ENCODE peak calls at places on chromosomes 2 and 18, in ten cellular contexts. I is B cell, B is adrenal gland, T is H9, X is transverse colon, U is choroid plexus epithelial cell, W is bronchial epithelial cell, O is astrocyte, L is cardiac fibroblast, E is tibial artery. G is an unnamed sample.

GRCh38 chr2:200253631-200254030 is 52.9 kb upstream of the SPATS2L start:
- DNase-seq in I (no peak), B (no peak), T (no peak), X (no peak), U (peak), W (peak), O (peak), L (peak), E (no peak), G (no peak)

GRCh38 chr2:241939541-241939940 is 70.0 kb downstream of the RTP5 start:
- DNase-seq in I (no peak), B (no peak), T (no peak), X (no peak), U (no peak), W (no peak), O (no peak), L (no peak), E (no peak), G (no peak)

GRCh38 chr2:138521821-138522220 is 20.3 kb downstream of the SPOPL start:
- DNase-seq in I (no peak), B (no peak), T (no peak), X (no peak), U (no peak), W (no peak), O (no peak), L (no peak), E (no peak), G (no peak)

GRCh38 chr2:199663157-199663556 is 187.8 kb downstream of the FTCDNL1 start:
- DNase-seq in I (no peak), B (no peak), T (no peak), X (no peak), U (no peak), W (no peak), O (no peak), L (no peak), E (no peak), G (peak)

GRCh38 chr2:158998486-158999248 is 30.2 kb downstream of the TANC1 start:
- DNase-seq in I (no peak), B (peak), T (no peak), X (no peak), U (peak), W (no peak), O (peak), L (peak), E (no peak), G (no peak)

GRCh38 chr2:217749009-217749408 is 253.8 kb downstream of the TNS1 start:
- DNase-seq in I (no peak), B (no peak), T (no peak), X (no peak), U (no peak), W (no peak), O (no peak), L (no peak), E (no peak), G (no peak)

GRCh38 chr18:9547767-9548166 is 66.6 kb downstream of the PPP4R1 start:
- DNase-seq in I (no peak), B (no peak), T (no peak), X (no peak), U (no peak), W (no peak), O (no peak), L (no peak), E (no peak), G (no peak)

GRCh38 chr18:63255435-63255834 is 64.1 kb downstream of the BCL2 start:
- DNase-seq in I (no peak), B (no peak), T (no peak), X (no peak), U (no peak), W (no peak), O (no peak), L (no peak), E (no peak), G (peak)

GRCh38 chr2:216215991-216216390 is 106.8 kb downstream of the XRCC5 start:
- DNase-seq in I (no peak), B (no peak), T (no peak), X (no peak), U (peak), W (peak), O (no peak), L (peak), E (no peak), G (no peak)

GRCh38 chr2:86392873-86393272 is 48.3 kb upstream of the KDM3A start:
- DNase-seq in I (no peak), B (peak), T (no peak), X (no peak), U (no peak), W (no peak), O (no peak), L (no peak), E (no peak), G (no peak)

GRCh38 chr2:46116616-46117015 is 180.6 kb upstream of the EPAS1 start:
- DNase-seq in I (no peak), B (no peak), T (no peak), X (no peak), U (peak), W (no peak), O (peak), L (peak), E (no peak), G (no peak)

GRCh38 chr2:88179228-88179679 is 9.1 kb downstream of the THNSL2 start:
- DNase-seq in I (no peak), B (no peak), T (no peak), X (no peak), U (no peak), W (no peak), O (no peak), L (no peak), E (no peak), G (no peak)

GRCh38 chr18:7766817-7767216 is 199.7 kb downstream of the PTPRM start:
- DNase-seq in I (no peak), B (no peak), T (no peak), X (no peak), U (no peak), W (no peak), O (no peak), L (no peak), E (no peak), G (no peak)

GRCh38 chr2:76953733-76954347 is 568.3 kb downstream of the LRRTM4 start:
- DNase-seq in I (no peak), B (peak), T (peak), X (peak), U (peak), W (peak), O (peak), L (peak), E (no peak), G (peak)

GRCh38 chr2:153477641-153478288 is 797 bp downstream of the RPRM start:
- DNase-seq in I (no peak), B (peak), T (peak), X (no peak), U (no peak), W (no peak), O (no peak), L (no peak), E (no peak), G (peak)

GRCh38 chr2:10431797-10432196 is 16.3 kb downstream of the ODC1 start:
- DNase-seq in I (no peak), B (no peak), T (no peak), X (peak), U (no peak), W (no peak), O (no peak), L (no peak), E (no peak), G (no peak)

GRCh38 chr2:72991439-72991725 is 74.1 kb downstream of the EMX1 start:
- DNase-seq in I (no peak), B (no peak), T (peak), X (peak), U (no peak), W (no peak), O (no peak), L (no peak), E (no peak), G (no peak)

GRCh38 chr2:28277466-28277865 is 115.2 kb upstream of the FOSL2 start:
- DNase-seq in I (no peak), B (no peak), T (no peak), X (no peak), U (no peak), W (no peak), O (no peak), L (no peak), E (no peak), G (no peak)

GRCh38 chr2:128306931-128307460 is 11.7 kb downstream of the HS6ST1 start:
- DNase-seq in I (no peak), B (peak), T (peak), X (no peak), U (no peak), W (no peak), O (no peak), L (no peak), E (peak), G (no peak)

GRCh38 chr18:12628706-12629702 is 28.9 kb downstream of the SPIRE1 start:
- DNase-seq in I (no peak), B (no peak), T (no peak), X (no peak), U (peak), W (peak), O (peak), L (peak), E (no peak), G (no peak)

GRCh38 chr18:7116001-7116831 is 1.4 kb downstream of the LAMA1 start:
- DNase-seq in I (no peak), B (no peak), T (peak), X (no peak), U (peak), W (no peak), O (peak), L (peak), E (no peak), G (no peak)

DNA sequence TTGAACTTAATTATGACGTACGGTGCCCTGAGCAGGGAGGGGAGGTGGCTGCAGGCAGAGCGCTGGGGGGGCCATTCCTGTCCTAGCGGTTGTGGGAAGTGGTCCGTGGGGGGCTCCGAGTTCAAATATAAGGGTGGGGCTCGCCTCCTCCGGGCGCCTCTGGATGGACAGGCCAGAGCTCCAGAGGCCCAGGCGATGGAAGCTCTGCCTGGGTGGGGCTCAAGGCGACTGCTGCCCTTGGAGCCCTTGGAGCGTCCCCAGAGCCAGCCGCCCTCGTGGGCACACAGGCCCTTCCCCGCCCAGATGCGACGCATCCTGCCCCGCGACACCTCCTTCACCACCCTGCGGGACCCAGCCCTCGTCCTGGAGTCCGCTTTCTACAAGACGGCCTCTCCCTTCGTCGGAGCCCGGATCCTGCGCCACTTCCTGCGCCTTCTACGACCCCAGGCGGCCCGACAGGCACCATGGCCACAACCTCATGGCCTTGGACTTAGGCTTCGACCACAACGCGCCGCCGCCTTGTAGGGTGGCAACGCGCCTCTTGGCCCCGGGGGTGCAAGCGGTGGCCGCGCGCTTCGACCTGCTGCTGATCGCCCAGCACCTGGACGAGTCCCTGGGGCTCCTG is 10.5 kb downstream of the AQP12B start:
- DNase-seq in I (no peak), B (no peak), T (peak), X (no peak), U (no peak), W (no peak), O (no peak), L (no peak), E (no peak), G (no peak)
- TF ChIP-seq CTCF in I (no peak), B (no peak), T (no peak), X (no peak), U (no peak), W (no peak), O (no peak), L (no peak), E (no peak), G (no peak)

DNA sequence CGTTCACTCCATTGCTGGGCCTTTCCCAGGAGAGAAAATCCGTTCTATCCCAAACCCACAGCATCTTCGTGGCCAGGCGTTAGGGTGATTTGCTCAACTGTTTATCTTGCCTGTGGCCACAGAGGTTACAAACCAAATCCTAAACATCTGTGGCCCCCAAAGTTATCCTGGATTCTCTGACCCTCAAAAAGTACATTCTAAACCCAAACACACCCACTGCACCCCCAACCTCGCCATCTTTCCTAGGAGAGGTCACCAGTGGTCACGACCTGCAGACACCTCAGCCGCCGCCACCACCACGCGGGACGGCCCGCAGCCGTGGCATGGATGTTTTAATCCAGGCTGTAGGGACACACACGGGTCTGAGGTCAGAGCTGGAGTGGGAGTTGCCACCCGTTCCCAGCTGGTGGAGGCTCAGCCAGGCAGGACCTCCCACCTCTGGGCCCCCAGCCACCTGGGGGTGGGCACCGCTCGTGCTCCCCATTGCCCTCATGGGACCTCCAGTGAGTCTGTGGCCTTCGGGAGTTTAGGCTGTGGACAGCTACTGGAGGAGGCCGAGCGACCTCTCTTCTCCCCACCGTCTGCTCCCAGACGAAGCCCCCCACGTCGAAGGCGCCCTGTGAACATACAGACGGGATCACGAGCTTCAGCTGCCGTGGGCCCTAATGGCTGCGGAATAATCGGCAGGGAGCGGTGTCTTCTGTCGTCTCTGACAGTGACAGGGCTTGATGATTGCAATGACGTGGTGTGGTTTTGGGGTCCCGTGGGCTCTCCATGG is 72.0 kb downstream of the KCNG2 start:
- DNase-seq in I (no peak), B (no peak), T (no peak), X (no peak), U (no peak), W (no peak), O (no peak), L (no peak), E (no peak), G (no peak)
- TF ChIP-seq CTCF in I (no peak), B (no peak), T (no peak), X (no peak), U (no peak), W (no peak), O (no peak), L (no peak), E (no peak), G (no peak)

GRCh38 chr2:83817511-83817910 is 641.6 kb downstream of the SUCLG1 start:
- DNase-seq in I (no peak), B (no peak), T (no peak), X (no peak), U (peak), W (peak), O (no peak), L (peak), E (no peak), G (no peak)
- TF ChIP-seq CTCF in I (no peak), B (no peak), T (peak), X (no peak), U (no peak), W (peak), O (no peak), L (no peak), E (no peak), G (no peak)

DNA sequence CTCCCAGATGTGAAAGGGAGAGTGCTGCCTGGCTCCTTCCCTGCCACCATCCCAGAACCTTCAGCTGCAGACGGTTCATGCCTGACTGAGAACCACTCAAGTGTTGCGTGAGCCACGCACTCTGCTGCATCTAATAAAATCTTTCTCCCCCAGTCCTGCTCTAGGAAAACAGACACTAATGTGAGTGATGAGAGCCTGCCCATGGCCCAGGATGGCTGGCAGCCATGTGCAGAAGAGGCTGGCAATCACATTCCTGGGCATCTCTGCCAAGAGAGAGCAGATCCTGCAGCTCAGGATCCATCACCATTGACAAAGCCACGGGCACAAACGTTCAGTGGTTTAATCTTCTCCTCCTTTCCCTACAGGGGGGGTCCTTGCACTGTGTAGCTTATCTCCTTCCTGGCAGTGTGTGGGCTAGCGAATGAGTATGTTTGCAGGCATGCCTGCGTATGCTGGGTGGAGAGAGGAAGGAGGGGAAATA is 477.5 kb downstream of the SLC4A3 start:
- DNase-seq in I (no peak), B (no peak), T (no peak), X (no peak), U (peak), W (peak), O (peak), L (peak), E (no peak), G (no peak)
- TF ChIP-seq CTCF in I (no peak), B (no peak), T (peak), X (no peak), U (peak), W (peak), O (peak), L (peak), E (no peak), G (no peak)

GRCh38 chr18:23228102-23229051 is 93.1 kb downstream of the CABLES1 start:
- DNase-seq in I (peak), B (no peak), T (no peak), X (peak), U (peak), W (no peak), O (peak), L (peak), E (peak), G (peak)

GRCh38 chr18:23226930-23227728 is 91.8 kb downstream of the CABLES1 start:
- DNase-seq in I (no peak), B (no peak), T (no peak), X (no peak), U (peak), W (peak), O (peak), L (peak), E (peak), G (no peak)

GRCh38 chr18:23226386-23226785 is 91.1 kb downstream of the CABLES1 start:
- DNase-seq in I (no peak), B (no peak), T (no peak), X (no peak), U (peak), W (peak), O (peak), L (peak), E (no peak), G (no peak)

GRCh38 chr18:23229472-23229871 is 94.2 kb downstream of the CABLES1 start:
- DNase-seq in I (no peak), B (no peak), T (no peak), X (no peak), U (peak), W (no peak), O (no peak), L (peak), E (no peak), G (no peak)

GRCh38 chr18:23227729-23228075 is 92.4 kb downstream of the CABLES1 start:
- DNase-seq in I (no peak), B (no peak), T (no peak), X (no peak), U (no peak), W (no peak), O (peak), L (no peak), E (no peak), G (no peak)
- TF ChIP-seq CTCF in I (no peak), B (no peak), T (no peak), X (no peak), U (no peak), W (no peak), O (no peak), L (no peak), E (no peak), G (no peak)

G was measured in GM10248.